ENCODE peak calls at places on chromosome 6, in five cellular contexts. O, W, D, P and J are unnamed samples.
A peak's percentile ranks its signal among the peaks of the same experiment; 100 is the strongest.

GRCh38 chr6:11667876-11668275 is 110.7 kb downstream of the ADTRP start:
- DNase-seq in W (no peak), O (no peak), D (no peak), P (no peak), J (no peak)

GRCh38 chr6:27517928-27518787 is 45.3 kb upstream of the ZNF184 start:
- DNase-seq in D (no peak), P (no peak), O (no peak), W (no peak), J (no peak)

GRCh38 chr6:141415896-141416295 is 716.8 kb upstream of the GJE1 start:
- DNase-seq in P (no peak), W (no peak), O (no peak), D (no peak), J (no peak)

GRCh38 chr6:79438015-79438414 is 99.2 kb downstream of the LCA5 start:
- DNase-seq in O (no peak), P (no peak), D (peak; percentile 76), W (no peak), J (peak; percentile 62)

GRCh38 chr6:85594197-85594930 is 706 bp upstream of the SNX14 start:
- DNase-seq in O (no peak), W (no peak), D (no peak), P (no peak), J (peak; percentile 55)

GRCh38 chr6:125046107-125046925 is 84.1 kb downstream of the RNF217 start:
- DNase-seq in W (peak; percentile 70), D (no peak), O (no peak), P (no peak), J (no peak)

GRCh38 chr6:7540595-7540994 is 876 bp upstream of the DSP start:
- DNase-seq in O (no peak), D (peak; percentile 33), W (no peak), P (peak; percentile 44), J (no peak)

GRCh38 chr6:9523462-9523861 is 891.4 kb downstream of the TFAP2A start:
- DNase-seq in D (peak; percentile 85), O (no peak), P (no peak), W (no peak), J (peak; percentile 88)

GRCh38 chr6:53604623-53605190 is 59.8 kb upstream of the GCLC start:
- DNase-seq in O (no peak), D (no peak), W (no peak), P (no peak), J (no peak)

GRCh38 chr6:165663283-165663735 is 268 bp upstream of the PDE10A start:
- DNase-seq in D (peak; percentile 39), O (no peak), W (no peak), P (peak; percentile 71), J (peak; percentile 78)

GRCh38 chr6:82246802-82247633 is 526 bp downstream of the IBTK start:
- DNase-seq in D (peak; percentile 78), W (no peak), P (peak; percentile 64), O (no peak), J (peak; percentile 45)

GRCh38 chr6:170173416-170173990 is 117.4 kb downstream of the DLL1 start:
- DNase-seq in P (no peak), W (no peak), O (no peak), D (no peak), J (no peak)
- H3K9me3 ChIP-seq in P (no peaks in the 10 kb centered on the region), W (no peaks in the 10 kb centered on the region), O (no peaks in the 10 kb centered on the region), D (no peaks in the 10 kb centered on the region), J (no peaks in the 10 kb centered on the region)

GRCh38 chr6:168415149-168415992 is 25.6 kb upstream of the SMOC2 start:
- DNase-seq in O (no peak), D (no peak), W (no peak), P (peak; percentile 52), J (peak; percentile 18)
- H3K9me3 ChIP-seq in O (no peaks in the 10 kb centered on the region), D (no peaks in the 10 kb centered on the region), W (no peaks in the 10 kb centered on the region), P (no peaks in the 10 kb centered on the region), J (no peaks in the 10 kb centered on the region)

DNA sequence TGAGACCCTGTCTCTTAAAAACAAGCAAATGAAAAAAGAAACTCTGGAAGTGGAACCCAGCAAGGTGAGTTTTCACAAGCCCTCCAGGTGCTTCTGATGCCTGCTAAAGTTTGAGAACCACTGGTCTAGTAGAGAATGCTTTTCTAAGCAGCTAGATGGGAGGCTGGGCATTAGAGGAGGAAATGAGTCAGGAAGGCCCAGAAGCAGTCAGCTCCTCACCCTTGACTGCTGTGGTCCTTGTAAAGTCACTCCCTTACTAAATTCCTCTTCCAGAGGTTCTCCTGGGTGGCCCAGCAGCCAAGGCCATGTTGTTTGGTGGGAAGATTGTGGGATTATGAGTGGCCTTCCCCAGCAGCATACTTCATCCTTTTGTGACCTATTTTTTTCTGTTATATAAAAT is 52.0 kb upstream of the FYN start:
- DNase-seq in P (no peak), D (peak; percentile 39), W (no peak), O (no peak), J (peak; percentile 50)
- H3K9me3 ChIP-seq in P (no peaks in the 10 kb centered on the region), D (no peaks in the 10 kb centered on the region), W (no peaks in the 10 kb centered on the region), O (no peaks in the 10 kb centered on the region), J (no peaks in the 10 kb centered on the region)

DNA sequence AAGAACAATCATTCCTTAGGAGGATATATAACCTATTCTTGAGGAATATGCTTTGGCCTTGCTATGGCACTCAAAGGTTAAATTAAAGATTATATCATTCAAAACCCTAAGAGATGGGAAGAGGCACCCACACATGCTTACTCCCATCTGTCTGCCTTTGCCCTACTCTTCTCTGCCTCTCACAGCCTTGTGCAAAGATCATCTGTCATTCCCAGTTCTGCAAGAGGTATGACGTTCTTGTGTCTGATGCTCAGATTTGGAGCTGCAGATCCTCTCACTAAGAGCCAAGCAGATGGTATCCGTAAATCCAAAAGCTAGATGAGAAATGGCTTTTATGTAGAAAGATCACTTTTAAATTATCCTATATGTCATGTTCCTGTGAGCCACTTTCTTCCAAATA is 112.0 kb downstream of the GPR63 start:
- DNase-seq in W (no peak), D (no peak), P (no peak), O (no peak), J (no peak)
- H3K9me3 ChIP-seq in W (no peaks in the 10 kb centered on the region), D (no peaks in the 10 kb centered on the region), P (no peaks in the 10 kb centered on the region), O (no peaks in the 10 kb centered on the region), J (no peaks in the 10 kb centered on the region)

GRCh38 chr6:540490-540889 is 116.4 kb downstream of the HUS1B start:
- DNase-seq in O (no peak), P (no peak), D (no peak), W (no peak), J (no peak)

GRCh38 chr6:537114-537513 is 119.8 kb downstream of the HUS1B start:
- DNase-seq in O (no peak), D (no peak), W (no peak), P (no peak), J (no peak)
- H3K9me3 ChIP-seq in O (no peaks in the 10 kb centered on the region), D (peaks cover 20% of the 10 kb centered on the region), W (peaks cover 10% of the 10 kb centered on the region), P (peaks cover 6% of the 10 kb centered on the region), J (no peaks in the 10 kb centered on the region)

GRCh38 chr6:22980446-22980845 is 411.1 kb downstream of the HDGFL1 start:
- DNase-seq in O (no peak), P (no peak), W (no peak), D (no peak), J (peak; percentile 17)
- H3K9me3 ChIP-seq in O (no peaks in the 10 kb centered on the region), P (no peaks in the 10 kb centered on the region), W (no peaks in the 10 kb centered on the region), D (no peaks in the 10 kb centered on the region), J (no peaks in the 10 kb centered on the region)